ENCODE peak calls at places on chromosome 10, in nine cellular contexts. K is EH, E is pons, A is heart left ventricle, H is NCI-H460, N is iris pigment epithelial cell, X is Daoy, W is upper lobe of right lung, R is GM23248. L is an unnamed sample.

GRCh38 chr10:128537888-128538287 is 411.7 kb upstream of the MKI67 start:
- DNase-seq in N (no peak), X (no peak), E (no peak), R (no peak), H (no peak), A (no peak), K (no peak), W (no peak), L (no peak)

GRCh38 chr10:100370976-100371706 is 24.1 kb downstream of the SCD start:
- DNase-seq in N (peak; percentile 83), E (peak; percentile 90), W (peak; percentile 88), K (peak; percentile 83), R (peak; percentile 93), X (peak; percentile 92), H (peak; percentile 88), A (peak; percentile 62), L (peak; percentile 90)

GRCh38 chr10:5594271-5595036 is 69.7 kb downstream of the CALML3 start:
- DNase-seq in N (peak; percentile 52), R (peak; percentile 71), E (no peak), W (no peak), X (peak; percentile 66), A (no peak), H (no peak), K (peak; percentile 86), L (no peak)

GRCh38 chr10:7007575-7008190 is 403.2 kb downstream of the SFMBT2 start:
- DNase-seq in X (no peak), E (no peak), H (no peak), W (no peak), R (no peak), A (no peak), N (no peak), K (no peak), L (no peak)

GRCh38 chr10:59753267-59753666 is at the start of gene MRLN:
- DNase-seq in W (no peak), H (no peak), N (no peak), R (no peak), X (no peak), K (no peak), A (no peak), E (no peak), L (no peak)

GRCh38 chr10:132432176-132432540 is 35.2 kb downstream of the PWWP2B start:
- DNase-seq in K (no peak), X (no peak), R (no peak), W (no peak), A (no peak), N (no peak), E (no peak), H (no peak), L (no peak)

GRCh38 chr10:50421026-50421719 is 169.9 kb upstream of the ASAH2 start:
- DNase-seq in N (peak; percentile 49), W (no peak), A (peak; percentile 41), E (peak; percentile 74), X (peak; percentile 35), H (no peak), R (peak; percentile 55), K (peak; percentile 51), L (peak; percentile 30)

GRCh38 chr10:70903262-70903921 is 15.0 kb upstream of the PCBD1 start:
- DNase-seq in E (peak; percentile 55), X (peak; percentile 50), K (peak; percentile 54), W (no peak), R (peak; percentile 76), A (peak; percentile 68), H (peak; percentile 28), N (peak; percentile 32), L (peak; percentile 38)

GRCh38 chr10:44046605-44047004 is 338.3 kb downstream of the CXCL12 start:
- DNase-seq in N (peak; percentile 36), A (no peak), W (no peak), K (peak; percentile 75), E (peak; percentile 69), H (no peak), R (peak; percentile 68), X (peak; percentile 69), L (no peak)

GRCh38 chr10:105063796-105064195 is 422.7 kb downstream of the SORCS3 start:
- DNase-seq in E (peak; percentile 31), R (peak; percentile 43), K (peak; percentile 4), W (no peak), H (no peak), X (no peak), N (peak; percentile 10), A (no peak), L (peak; percentile 27)

GRCh38 chr10:69358148-69358795 is 58.4 kb downstream of the TACR2 start:
- DNase-seq in R (no peak), N (no peak), E (no peak), W (no peak), H (no peak), X (no peak), K (no peak), A (no peak), L (no peak)

GRCh38 chr10:124245191-124245590 is 151.8 kb upstream of the CHST15 start:
- DNase-seq in E (no peak), N (no peak), R (no peak), K (no peak), W (no peak), H (no peak), X (no peak), A (no peak), L (no peak)

GRCh38 chr10:523925-524324 is 165.5 kb downstream of the DIP2C start:
- DNase-seq in H (no peak), W (peak; percentile 44), K (no peak), E (no peak), X (no peak), A (no peak), N (no peak), R (no peak), L (no peak)

GRCh38 chr10:78290131-78290750 is 256.6 kb downstream of the RPS24 start:
- DNase-seq in W (peak; percentile 46), A (no peak), R (peak; percentile 29), N (no peak), E (no peak), X (no peak), K (no peak), H (no peak), L (peak; percentile 23)

GRCh38 chr10:88853155-88853554 is 1.5 kb upstream of the ANKRD22 start:
- DNase-seq in E (peak; percentile 53), H (no peak), W (no peak), K (no peak), A (no peak), N (no peak), R (no peak), X (no peak), L (no peak)

GRCh38 chr10:70494966-70495365 is 16.4 kb downstream of the PALD1 start:
- DNase-seq in A (no peak), E (peak; percentile 52), W (no peak), N (no peak), X (no peak), H (no peak), R (no peak), K (peak; percentile 25), L (no peak)

GRCh38 chr10:79060641-79061255 is 8.0 kb upstream of the ZMIZ1 start:
- DNase-seq in E (peak; percentile 32), K (no peak), N (no peak), W (peak; percentile 53), R (no peak), A (no peak), X (no peak), H (no peak), L (no peak)

GRCh38 chr10:46175311-46175710 is 111.5 kb upstream of the ANTXRL start:
- DNase-seq in X (no peak), E (no peak), A (no peak), K (no peak), H (no peak), R (no peak), W (no peak), N (no peak), L (no peak)

GRCh38 chr10:130412317-130412716 is 276.1 kb downstream of the GLRX3 start:
- DNase-seq in H (no peak), R (no peak), W (no peak), X (no peak), A (no peak), N (no peak), E (no peak), K (no peak), L (no peak)

GRCh38 chr10:35331894-35332640 is 4.2 kb upstream of the CCNY start:
- DNase-seq in A (no peak), E (no peak), H (peak; percentile 81), N (peak; percentile 98), W (no peak), X (peak; percentile 78), K (peak; percentile 86), R (peak; percentile 96), L (peak; percentile 68)

GRCh38 chr10:31698169-31698890 is 230.3 kb downstream of the ARHGAP12 start:
- DNase-seq in E (no peak), H (peak; percentile 28), R (peak; percentile 95), X (peak; percentile 14), K (peak; percentile 86), N (peak; percentile 93), A (peak; percentile 68), W (no peak), L (peak; percentile 30)